ENCODE peak calls at places on chromosomes 7 and 10, in five cellular contexts. W is dorsolateral prefrontal cortex, G is AG04450, R is endothelial cell of umbilical vein, B is Peyer's patch. I is an unnamed sample.

GRCh38 chr10:91907914-91908357 is 1.4 kb downstream of the FGFBP3 start:
- DNase-seq in G (no peak), B (no peak), R (no peak), W (no peak), I (no peak)

GRCh38 chr10:11058965-11059364 is 41.3 kb downstream of the CELF2 start:
- DNase-seq in B (no peak), W (no peak), G (peak), R (no peak), I (no peak)

GRCh38 chr10:69220041-69220451 is at the start of gene HKDC1:
- DNase-seq in G (no peak), R (no peak), W (no peak), B (peak), I (no peak)

GRCh38 chr10:91758303-91759146 is 39.7 kb upstream of the TNKS2 start:
- DNase-seq in W (no peak), G (peak), R (peak), B (no peak), I (no peak)

GRCh38 chr10:118163227-118163626 is 116.5 kb upstream of the RAB11FIP2 start:
- DNase-seq in B (no peak), W (no peak), R (no peak), G (no peak), I (no peak)

GRCh38 chr10:122294006-122294405 is 22.9 kb downstream of the BTBD16 start:
- DNase-seq in W (no peak), R (no peak), B (no peak), G (no peak), I (no peak)

GRCh38 chr10:27998178-27998953 is 513 bp downstream of the ODAD2 start:
- DNase-seq in G (no peak), B (no peak), R (peak), W (peak), I (no peak)

GRCh38 chr7:44235582-44236332 is 35.0 kb downstream of the YKT6 start:
- DNase-seq in B (no peak), R (no peak), G (no peak), W (no peak), I (no peak)

GRCh38 chr7:74622228-74622749 is 35.2 kb upstream of the GTF2I start:
- DNase-seq in W (no peak), G (no peak), R (no peak), B (no peak), I (no peak)

GRCh38 chr10:1874533-1874932 is 137.2 kb upstream of the ADARB2 start:
- DNase-seq in G (no peak), B (no peak), R (no peak), W (no peak), I (no peak)

GRCh38 chr7:9608560-9608959 is 1175.2 kb downstream of the NXPH1 start:
- DNase-seq in R (no peak), G (no peak), W (no peak), B (no peak), I (no peak)

GRCh38 chr7:42161723-42162122 is 75.3 kb downstream of the GLI3 start:
- DNase-seq in W (no peak), G (no peak), B (no peak), R (no peak), I (no peak)

GRCh38 chr7:148095066-148095465 is 495.5 kb upstream of the C7orf33 start:
- DNase-seq in B (no peak), W (peak), R (no peak), G (no peak), I (no peak)

GRCh38 chr7:139775829-139776266 is 1.9 kb downstream of the HIPK2 start:
- DNase-seq in G (peak), B (peak), R (peak), W (no peak), I (peak)

GRCh38 chr7:34454381-34454780 is 203.6 kb upstream of the NPSR1 start:
- DNase-seq in B (no peak), G (no peak), W (no peak), R (no peak), I (no peak)

GRCh38 chr7:42617781-42618457 is 294.0 kb downstream of the C7orf25 start:
- DNase-seq in G (no peak), B (no peak), W (no peak), R (no peak), I (no peak)

GRCh38 chr10:24234784-24235183 is 25.8 kb downstream of the KIAA1217 start:
- DNase-seq in R (no peak), W (no peak), G (no peak), B (no peak), I (no peak)

GRCh38 chr7:93751421-93751820 is 139.1 kb downstream of the TFPI2 start:
- DNase-seq in B (no peak), R (no peak), G (no peak), W (no peak), I (no peak)

GRCh38 chr10:4541292-4541691 is 284.7 kb upstream of the AKR1E2 start:
- DNase-seq in G (peak), W (no peak), R (peak), B (no peak), I (no peak)

GRCh38 chr10:86652361-86653202 is 1.8 kb upstream of the OPN4 start:
- DNase-seq in R (no peak), G (no peak), W (no peak), B (peak), I (no peak)

GRCh38 chr10:78248651-78249464 is 215.2 kb downstream of the RPS24 start:
- DNase-seq in R (no peak), B (no peak), G (peak), W (peak), I (no peak)

GRCh38 chr7:22464299-22464698 is 35.7 kb downstream of the STEAP1B start:
- DNase-seq in G (no peak), R (no peak), B (no peak), W (no peak), I (no peak)

GRCh38 chr7:119175916-119176627 is 951.6 kb downstream of the ANKRD7 start:
- DNase-seq in W (no peak), B (peak), R (peak), G (peak), I (no peak)

GRCh38 chr7:158239290-158239981 is 348.2 kb downstream of the PTPRN2 start:
- DNase-seq in W (no peak), G (no peak), R (no peak), B (peak), I (no peak)

GRCh38 chr10:22133640-22134624 is 83.9 kb downstream of the EBLN1 start:
- DNase-seq in B (no peak), R (no peak), G (no peak), W (no peak), I (no peak)

GRCh38 chr7:39609462-39610149 is 13.8 kb upstream of the RALA start:
- DNase-seq in W (no peak), R (peak), G (no peak), B (no peak), I (no peak)
- H3K27ac ChIP-seq in W (no peak), R (peak), G (peak), B (no peak), I (no peak)

GRCh38 chr7:87511510-87511909 is 36.0 kb upstream of the ABCB4 start:
- DNase-seq in W (no peak), R (no peak), B (no peak), G (no peak), I (no peak)

GRCh38 chr7:87513735-87514319 is 38.3 kb upstream of the ABCB4 start:
- DNase-seq in B (no peak), G (no peak), W (no peak), R (no peak), I (no peak)

GRCh38 chr7:87506243-87507180 is 31.0 kb upstream of the ABCB4 start:
- DNase-seq in W (no peak), R (peak), G (peak), B (no peak), I (no peak)

GRCh38 chr7:87507446-87507845 is 32.0 kb upstream of the ABCB4 start:
- DNase-seq in G (no peak), R (no peak), B (no peak), W (no peak), I (no peak)

GRCh38 chr7:87510430-87510875 is 35.0 kb upstream of the ABCB4 start:
- DNase-seq in R (no peak), G (no peak), B (no peak), W (no peak), I (no peak)
- TF ChIP-seq CTCF in R (no peak), G (no peak), B (no peak), W (no peak), I (no peak)

GRCh38 chr7:98878365-98879197 is at the start of gene TRRAP:
- DNase-seq in G (no peak), B (peak), R (peak), W (peak), I (peak)

GRCh38 chr7:98879198-98879988 is 1.1 kb downstream of the TRRAP start:
- DNase-seq in W (no peak), G (no peak), B (peak), R (no peak), I (peak)

GRCh38 chr7:98879989-98880337 is 1.6 kb downstream of the TRRAP start:
- DNase-seq in W (no peak), G (no peak), R (no peak), B (no peak), I (no peak)

GRCh38 chr7:98881561-98882315 is 3.4 kb downstream of the TRRAP start:
- DNase-seq in W (no peak), G (no peak), B (no peak), R (no peak), I (no peak)

GRCh38 chr7:98880485-98880884 is 2.2 kb downstream of the TRRAP start:
- DNase-seq in W (no peak), B (no peak), G (no peak), R (no peak), I (no peak)
- H3K4me3 ChIP-seq in W (no peak), B (no peak), G (no peak), R (no peak), I (peak)

GRCh38 chr7:4683043-4683883 is 1.2 kb downstream of the FOXK1 start:
- DNase-seq in R (no peak), B (peak), G (no peak), W (no peak), I (peak)
- H3K27ac ChIP-seq in R (peak), B (peak), G (peak), W (peak), I (peak)

GRCh38 chr10:21077681-21078080 is 180.6 kb upstream of the NEBL start:
- DNase-seq in R (no peak), G (no peak), W (no peak), B (no peak), I (no peak)

GRCh38 chr10:21078410-21079329 is 181.6 kb upstream of the NEBL start:
- DNase-seq in W (peak), G (peak), B (peak), R (peak), I (no peak)

GRCh38 chr10:21079330-21079658 is 182.2 kb upstream of the NEBL start:
- DNase-seq in R (no peak), B (no peak), W (no peak), G (no peak), I (no peak)

GRCh38 chr10:21075880-21076279 is 178.8 kb upstream of the NEBL start:
- DNase-seq in W (no peak), G (no peak), B (no peak), R (no peak), I (no peak)

DNA sequence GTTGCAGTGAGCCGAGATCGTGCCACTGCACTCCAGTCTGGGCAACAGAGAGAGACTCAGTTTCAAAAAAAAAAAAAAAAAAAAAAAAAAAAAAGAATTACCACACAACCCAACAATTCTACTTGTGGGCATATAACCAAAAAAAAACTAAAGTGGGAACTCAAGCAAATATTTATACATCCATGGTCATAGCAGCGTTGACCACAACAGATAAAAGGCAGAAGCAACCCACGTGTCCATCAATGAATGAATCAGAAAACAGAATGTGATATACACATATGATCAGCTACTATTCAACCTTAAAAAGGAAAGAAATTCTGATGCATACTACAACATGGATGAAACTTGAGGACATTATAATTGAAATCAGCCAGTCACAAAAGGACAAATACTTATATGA is 179.3 kb upstream of the NEBL start:
- DNase-seq in G (no peak), W (no peak), B (no peak), R (no peak), I (no peak)
- TF ChIP-seq CTCF in G (no peak), W (no peak), B (no peak), R (no peak), I (no peak)

GRCh38 chr10:70286616-70287015 is 2.8 kb upstream of the NPFFR1 start:
- DNase-seq in G (no peak), W (no peak), B (no peak), R (no peak), I (no peak)

GRCh38 chr10:70283071-70283444 is 746 bp downstream of the NPFFR1 start:
- DNase-seq in G (no peak), W (no peak), B (no peak), R (no peak), I (no peak)

GRCh38 chr10:70285432-70285831 is 1.6 kb upstream of the NPFFR1 start:
- DNase-seq in R (no peak), G (no peak), W (no peak), B (no peak), I (no peak)

GRCh38 chr10:70284542-70285150 is 842 bp upstream of the NPFFR1 start:
- DNase-seq in G (no peak), R (no peak), B (no peak), W (no peak), I (no peak)

DNA sequence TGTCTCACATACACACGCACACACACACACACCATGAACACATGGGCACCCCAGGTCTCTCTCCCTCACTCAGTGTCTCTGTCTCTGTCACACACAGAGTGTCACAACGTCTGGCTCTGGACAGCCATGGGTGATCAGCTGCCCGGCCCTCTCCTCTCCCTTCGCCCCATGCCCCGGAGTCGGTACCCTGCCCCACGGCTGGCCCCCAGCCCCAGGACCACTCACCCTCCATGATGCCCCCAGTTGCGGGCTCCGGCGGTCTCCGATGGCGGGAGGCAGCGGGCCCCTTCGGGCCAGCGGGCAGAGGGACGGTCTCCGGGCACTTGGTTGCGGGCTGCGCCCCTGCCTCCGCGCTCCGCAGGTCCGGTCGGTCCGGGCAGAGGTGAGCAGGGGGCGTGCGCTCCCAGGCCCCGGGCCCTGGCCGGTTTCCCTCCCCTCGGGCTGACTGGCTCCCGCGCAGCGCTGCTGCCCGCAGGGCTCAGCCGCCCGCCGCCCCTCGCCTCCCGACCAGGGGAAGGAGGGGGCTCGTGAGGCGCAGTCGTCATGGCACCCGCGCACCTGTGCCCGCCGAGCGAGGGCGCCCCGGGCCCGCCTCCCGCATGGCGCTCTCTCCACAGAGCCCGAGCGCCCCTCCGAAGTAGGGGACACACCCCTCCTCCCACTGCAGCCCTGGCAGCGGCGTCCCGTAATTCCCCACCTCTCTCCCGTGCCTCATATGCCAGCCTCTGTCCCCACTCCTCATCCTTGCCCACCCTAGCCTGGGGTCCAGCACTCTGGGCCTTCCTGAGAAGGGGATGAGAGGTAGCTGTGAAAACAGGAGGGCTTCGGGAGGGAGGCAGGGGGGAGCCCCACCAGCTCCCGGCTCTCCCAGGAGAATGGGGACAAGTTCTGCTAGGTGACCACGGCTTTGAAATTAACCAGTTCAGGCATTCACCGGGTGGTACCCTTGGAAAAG is at the start of gene NPFFR1:
- DNase-seq in G (no peak), R (no peak), B (no peak), W (no peak), I (no peak)
- H3K4me3 ChIP-seq in G (peak), R (no peak), B (peak), W (peak), I (no peak)

I was measured in CD8-positive, alpha-beta T cell.